ENCODE peak calls at places on chromosome 19, in four cellular contexts. X is H9, E is trophoblast cell, K is H1. F is an unnamed sample. For H3K79me2, the result is how much of the 10 kb centered on the place peaks cover.

GRCh38 chr19:33440682-33441081 is 67.2 kb downstream of the CEBPG start:
- DNase-seq in X (no peak), K (no peak), E (no peak), F (no peak)

GRCh38 chr19:43318203-43318602 is 35.3 kb upstream of the CD177 start:
- DNase-seq in X (no peak), K (no peak), E (no peak), F (no peak)

GRCh38 chr19:1088419-1089066 is 6.6 kb downstream of the POLR2E start:
- DNase-seq in E (no peak), K (no peak), X (no peak), F (no peak)

GRCh38 chr19:43721469-43722048 is 5.7 kb downstream of the IRGC start:
- DNase-seq in K (no peak), E (no peak), X (no peak), F (no peak)

GRCh38 chr19:3403489-3404323 is 37.3 kb downstream of the NFIC start:
- DNase-seq in K (no peak), E (no peak), X (no peak), F (no peak)

GRCh38 chr19:690203-690602 is 5.0 kb downstream of the PRSS57 start:
- DNase-seq in E (no peak), K (no peak), X (no peak), F (no peak)

GRCh38 chr19:9793051-9793591 is 24.6 kb upstream of the ZNF846 start:
- DNase-seq in E (peak), K (no peak), X (no peak), F (peak)

GRCh38 chr19:48963371-48964204 is 1.5 kb upstream of the FTL start:
- DNase-seq in K (peak), X (peak), E (no peak), F (peak)

GRCh38 chr19:17283504-17283996 is 1.8 kb downstream of the ANKLE1 start:
- DNase-seq in K (no peak), X (no peak), E (no peak), F (no peak)

GRCh38 chr19:33339016-33339749 is 34.3 kb upstream of the CEBPG start:
- DNase-seq in K (no peak), E (peak), X (no peak), F (no peak)

DNA sequence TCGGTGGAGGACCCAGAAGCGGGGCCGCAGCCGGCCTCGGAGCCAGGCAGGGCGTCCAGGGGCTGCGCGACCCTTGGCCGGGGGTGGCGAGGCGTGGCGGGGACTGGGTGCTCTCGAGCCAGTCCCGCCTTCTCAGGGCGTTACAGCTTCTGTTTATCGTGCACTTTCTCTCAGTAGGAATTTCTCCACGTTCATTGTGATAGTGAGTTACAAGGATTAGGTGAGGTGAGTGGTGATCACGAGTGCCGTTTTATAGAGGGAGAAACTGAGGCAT is 589 bp downstream of the AP1M1 start:
- DNase-seq in E (peak), X (no peak), K (no peak), F (no peak)
- H3K79me2 ChIP-seq in E (under half), X (under half), K (under half), F (under half)

GRCh38 chr19:29662278-29662603 is 3.0 kb upstream of the PLEKHF1 start:
- DNase-seq in X (no peak), E (no peak), K (no peak), F (no peak)

GRCh38 chr19:29662604-29663404 is 2.5 kb upstream of the PLEKHF1 start:
- DNase-seq in E (peak), X (no peak), K (no peak), F (peak)

GRCh38 chr19:29658221-29658991 is 6.9 kb upstream of the PLEKHF1 start:
- DNase-seq in K (no peak), E (no peak), X (no peak), F (no peak)

GRCh38 chr19:29663861-29664752 is 1.2 kb upstream of the PLEKHF1 start:
- DNase-seq in X (no peak), K (no peak), E (peak), F (peak)

DNA sequence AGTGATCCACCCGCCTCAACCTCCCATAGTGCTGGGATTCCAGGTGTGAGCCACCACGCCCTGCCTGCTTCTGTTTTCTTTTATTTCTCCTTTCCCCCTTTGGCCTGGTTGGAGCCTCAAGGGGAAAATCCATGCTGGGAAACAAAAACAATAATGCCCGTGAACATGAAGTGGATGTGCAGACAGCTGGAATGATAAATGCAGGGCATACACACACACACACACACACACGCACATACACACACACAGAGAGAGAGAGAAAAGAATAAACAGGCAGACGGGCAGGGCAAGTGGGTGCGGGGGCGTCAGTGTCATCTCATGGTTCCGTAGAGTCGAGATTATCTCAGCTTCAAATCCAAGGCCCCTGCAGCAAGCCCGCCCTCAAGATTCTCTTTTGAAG is 4.4 kb upstream of the PLEKHF1 start:
- DNase-seq in K (no peak), E (no peak), X (no peak), F (no peak)
- H2BK5ac ChIP-seq in K (no peak), E (no peak), X (no peak), F (no peak)

GRCh38 chr19:6226012-6226411 is 53.8 kb downstream of the MLLT1 start:
- DNase-seq in X (no peak), E (no peak), K (no peak), F (no peak)
- H3K79me2 ChIP-seq in X (under half), E (under half), K (under half), F (under half)

GRCh38 chr19:34984287-34984686 is 15.8 kb upstream of the GRAMD1A start:
- DNase-seq in X (no peak), E (no peak), K (no peak), F (no peak)
- H2BK5ac ChIP-seq in X (no peak), E (no peak), K (no peak), F (no peak)

GRCh38 chr19:42250249-42250665 is 4.7 kb downstream of the ERF start:
- DNase-seq in X (no peak), K (no peak), E (no peak), F (no peak)

GRCh38 chr19:42249769-42250168 is 5.2 kb downstream of the ERF start:
- DNase-seq in K (no peak), X (no peak), E (no peak), F (no peak)

GRCh38 chr19:42252365-42253244 is 2.3 kb downstream of the ERF start:
- DNase-seq in X (no peak), E (no peak), K (no peak), F (peak)

GRCh38 chr19:42250666-42251531 is 4.0 kb downstream of the ERF start:
- DNase-seq in K (no peak), X (no peak), E (no peak), F (no peak)

DNA sequence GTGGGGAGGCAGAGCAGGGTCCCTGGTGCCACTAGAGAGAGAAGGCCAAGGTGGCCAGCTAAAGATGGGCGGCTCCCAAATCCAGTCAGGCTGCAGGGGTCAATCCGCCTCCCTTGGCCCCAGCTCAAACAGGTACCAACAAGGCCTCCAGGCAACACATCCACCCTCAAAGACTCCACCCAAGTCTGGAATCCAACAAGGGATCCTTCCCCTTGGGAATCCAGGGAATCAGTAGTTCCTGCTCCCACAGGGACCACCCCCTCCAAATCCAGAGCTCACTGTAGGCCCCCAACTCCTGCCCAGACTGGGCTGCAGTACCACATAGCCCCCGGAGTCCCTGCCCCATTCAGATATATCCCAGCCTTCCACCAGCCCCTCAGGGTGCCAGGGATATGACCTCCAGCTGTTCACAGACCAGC is 3.3 kb downstream of the ERF start:
- DNase-seq in K (no peak), E (no peak), X (no peak), F (no peak)
- H3K79me2 ChIP-seq in K (under half), E (under half), X (under half), F (under half)

DNA sequence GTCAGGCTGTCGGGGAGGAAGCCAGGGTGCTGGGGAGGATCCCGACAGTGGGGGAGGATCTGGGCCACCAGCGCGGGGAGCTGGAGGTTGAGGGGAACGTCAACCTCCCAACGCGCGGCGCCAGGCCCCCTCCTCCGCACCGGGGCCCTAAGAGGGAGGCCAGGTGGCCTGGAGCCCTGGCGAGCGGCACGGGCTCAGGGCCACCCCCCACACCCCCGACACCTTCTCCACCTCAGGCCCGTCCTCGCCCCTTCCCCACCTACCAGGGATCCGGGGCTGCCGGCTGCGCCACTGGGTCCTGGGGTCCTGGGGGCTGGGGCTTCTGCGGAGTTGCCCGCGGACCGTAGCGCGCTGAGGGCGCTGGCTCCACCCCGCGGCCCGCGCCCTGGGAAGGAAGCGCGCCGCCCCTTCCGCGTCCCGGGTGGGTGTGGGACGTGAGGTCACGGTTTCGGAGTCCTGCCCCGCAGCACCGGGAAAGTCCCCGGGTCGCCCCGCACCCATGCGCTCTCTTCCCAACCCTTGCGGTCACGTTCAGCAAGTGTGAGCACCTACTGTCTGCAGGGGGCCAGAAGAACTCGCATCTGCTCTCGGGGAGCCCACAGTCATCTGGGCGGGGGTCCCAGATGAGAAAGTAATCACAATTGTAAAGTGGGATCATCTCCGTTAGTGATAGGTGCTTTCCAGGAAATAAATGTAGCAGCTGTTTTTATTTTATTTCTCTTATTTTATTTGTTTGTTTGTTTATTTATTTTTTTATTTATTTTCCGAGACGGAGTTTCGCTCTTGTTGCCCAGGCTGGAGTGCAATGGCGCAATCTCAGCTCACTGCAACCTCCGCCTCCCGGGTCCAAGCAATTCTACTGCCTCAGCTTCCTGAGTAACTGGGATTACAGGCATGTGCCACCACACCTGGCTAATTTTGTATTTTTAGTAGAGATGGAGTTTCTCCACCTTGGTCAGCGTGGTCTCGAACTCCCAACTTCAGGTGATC is at the start of gene TICAM1:
- DNase-seq in E (peak), K (no peak), X (no peak), F (no peak)
- H2BK5ac ChIP-seq in E (no peak), K (no peak), X (no peak), F (no peak)

DNA sequence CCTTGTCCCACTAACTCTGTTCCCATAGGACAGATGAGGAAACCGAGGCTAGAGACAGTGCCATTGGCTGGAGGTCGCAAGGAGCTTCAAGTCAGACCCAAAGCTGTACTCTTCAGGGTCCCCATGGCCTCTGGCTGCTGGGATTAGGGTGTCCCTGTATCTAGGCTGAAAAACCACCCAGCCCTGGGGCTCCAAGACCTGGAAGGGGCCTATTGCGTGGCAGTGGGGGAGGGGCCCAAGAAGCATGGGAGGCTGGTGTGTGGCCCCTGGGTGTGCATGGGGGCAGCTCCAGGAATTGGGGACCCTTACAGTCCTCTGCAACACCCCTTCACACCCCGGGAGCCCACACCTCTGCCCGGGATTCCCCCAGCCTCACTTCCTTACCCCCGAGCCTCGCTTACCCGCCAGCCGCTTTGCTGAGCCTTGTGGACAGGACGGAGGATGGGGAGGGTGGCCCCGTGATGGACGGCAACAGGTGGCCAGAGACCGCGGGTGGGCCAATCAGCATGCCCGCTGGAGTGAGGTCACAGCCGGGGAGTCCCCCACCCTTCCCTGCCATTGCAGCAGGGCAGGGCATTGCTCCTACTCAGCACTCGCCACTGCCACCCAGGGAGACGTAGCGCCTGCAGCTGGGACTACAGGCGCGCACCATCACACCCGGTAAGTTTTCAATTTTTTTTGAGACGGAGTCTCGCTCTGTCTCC is at the start of gene JSRP1:
- DNase-seq in E (peak), X (no peak), K (no peak), F (no peak)
- H3K79me2 ChIP-seq in E (under half), X (under half), K (under half), F (under half)